ENCODE peak calls at places on chromosome 19, in ten cellular contexts. B is fibroblast of mammary gland, O is endothelial cell of umbilical vein, M is PC-3, A is Caco-2, Z is AG09309, D is left lung, V is BJ, L is testis, U is thoracic aorta. W is an unnamed sample.

GRCh38 chr19:33390120-33390907 is 16.8 kb downstream of the CEBPG start:
- DNase-seq in B (peak; percentile 20), O (peak; percentile 56), M (no peak), A (no peak), Z (no peak), D (peak; percentile 80), V (no peak), L (peak; percentile 62), U (no peak), W (no peak)

GRCh38 chr19:35037716-35038622 is 3.6 kb upstream of the HPN start:
- DNase-seq in B (no peak), O (peak; percentile 57), M (no peak), A (no peak), Z (no peak), D (no peak), V (no peak), L (peak; percentile 55), U (no peak), W (no peak)

GRCh38 chr19:7869910-7870511 is 4.2 kb downstream of the PRR36 start:
- DNase-seq in B (peak; percentile 21), O (peak; percentile 33), M (peak; percentile 87), A (peak; percentile 85), Z (no peak), D (no peak), V (no peak), L (peak; percentile 74), U (no peak), W (peak; percentile 64)

GRCh38 chr19:49930483-49931011 is 1.2 kb upstream of the NUP62 start:
- DNase-seq in B (peak; percentile 42), O (no peak), M (peak; percentile 34), A (no peak), Z (no peak), D (peak; percentile 79), V (no peak), L (no peak), U (no peak), W (no peak)

GRCh38 chr19:40596608-40597328 is 4.4 kb upstream of the LTBP4 start:
- DNase-seq in B (peak; percentile 53), O (peak; percentile 60), M (peak; percentile 59), A (peak; percentile 80), Z (no peak), D (peak; percentile 88), V (no peak), L (peak; percentile 69), U (no peak), W (no peak)

GRCh38 chr19:49983645-49984229 is 22.8 kb upstream of the SIGLEC11 start:
- DNase-seq in B (peak; percentile 57), O (peak; percentile 38), M (peak; percentile 76), A (peak; percentile 78), Z (no peak), D (no peak), V (no peak), L (peak; percentile 82), U (peak; percentile 38), W (no peak)

GRCh38 chr19:35879770-35880317 is 11.5 kb downstream of the APLP1 start:
- DNase-seq in B (peak; percentile 89), O (peak; percentile 72), M (peak; percentile 87), A (peak; percentile 95), Z (peak; percentile 53), D (peak; percentile 96), V (peak; percentile 62), L (peak; percentile 94), U (peak; percentile 62), W (peak; percentile 58)

GRCh38 chr19:5571777-5572176 is 4.0 kb upstream of the TINCR start:
- DNase-seq in B (no peak), O (no peak), M (no peak), A (no peak), Z (no peak), D (no peak), V (no peak), L (no peak), U (no peak), W (no peak)

DNA sequence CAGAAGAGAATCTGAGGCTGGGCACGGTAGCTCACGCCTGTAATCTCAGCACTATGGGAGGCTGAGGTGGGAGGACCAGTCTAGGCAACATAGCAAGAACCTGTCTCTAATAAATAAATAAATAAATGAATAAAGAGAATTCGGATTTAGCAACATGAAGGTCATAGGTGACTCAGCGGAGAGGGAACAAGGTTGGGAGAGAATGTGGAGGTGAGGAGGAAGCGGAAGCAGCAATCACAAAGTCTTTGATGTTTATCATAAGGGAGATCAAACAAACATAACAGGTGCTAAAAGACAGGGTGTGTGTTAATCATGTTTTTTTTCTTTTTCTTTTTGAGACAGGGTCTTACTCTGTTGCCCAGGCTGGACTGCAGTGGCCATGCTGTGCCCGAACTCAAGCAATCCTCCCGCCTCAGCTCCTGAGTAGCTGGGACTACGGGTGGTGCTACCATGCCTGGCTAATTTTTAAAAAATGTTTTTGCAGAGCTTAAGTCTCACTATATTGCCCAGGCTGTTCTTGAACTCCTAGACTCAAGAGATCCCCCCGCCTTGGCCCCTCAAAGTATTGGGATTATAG is 16.3 kb downstream of the PBX4 start:
- DNase-seq in B (no peak), O (no peak), M (no peak), A (no peak), Z (no peak), D (peak; percentile 35), V (no peak), L (no peak), U (no peak), W (no peak)
- H3K4me3 ChIP-seq in B (no peak overlapping the region), O (no peak overlapping the region), M (no peak overlapping the region), A (no peak overlapping the region), Z (no peak overlapping the region), D (no peak overlapping the region), V (no peak overlapping the region), L (no peak overlapping the region), U (no peak overlapping the region), W (no peak overlapping the region)

GRCh38 chr19:57800696-57801095 is 14.0 kb downstream of the ZNF552 start:
- DNase-seq in B (no peak), O (no peak), M (no peak), A (no peak), Z (no peak), D (no peak), V (no peak), L (no peak), U (no peak), W (no peak)

GRCh38 chr19:57803265-57803593 is 11.5 kb downstream of the ZNF552 start:
- DNase-seq in B (no peak), O (no peak), M (no peak), A (no peak), Z (no peak), D (no peak), V (no peak), L (no peak), U (no peak), W (no peak)

GRCh38 chr19:57803594-57804325 is 11.0 kb downstream of the ZNF552 start:
- DNase-seq in B (peak; percentile 62), O (peak; percentile 71), M (peak; percentile 54), A (no peak), Z (peak; percentile 67), D (no peak), V (peak; percentile 34), L (no peak), U (no peak), W (no peak)

GRCh38 chr19:57807541-57807940 is 7.2 kb downstream of the ZNF552 start:
- DNase-seq in B (peak; percentile 55), O (no peak), M (no peak), A (no peak), Z (no peak), D (no peak), V (no peak), L (no peak), U (no peak), W (no peak)

DNA sequence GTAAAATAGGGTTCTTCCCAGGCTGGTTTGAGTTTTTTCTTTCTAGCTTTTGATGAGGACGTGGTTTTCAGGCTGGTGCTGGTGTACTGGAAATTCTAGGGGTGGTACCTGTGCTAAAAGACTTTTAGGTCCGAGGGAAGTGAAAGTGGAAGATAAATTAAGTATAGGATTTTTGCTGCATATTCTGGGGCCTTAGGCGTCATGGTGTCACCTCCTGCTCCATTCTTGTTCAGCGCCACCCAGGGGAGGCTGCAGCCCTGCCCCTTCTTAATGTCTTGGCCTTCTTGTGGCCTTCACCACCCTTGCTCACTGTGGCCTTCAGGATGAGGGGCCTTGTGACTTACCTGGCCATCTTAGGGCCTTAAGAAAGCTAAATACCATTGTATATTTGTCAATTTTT is 12.4 kb downstream of the ZNF552 start:
- DNase-seq in B (no peak), O (no peak), M (no peak), A (no peak), Z (no peak), D (no peak), V (no peak), L (no peak), U (no peak), W (no peak)
- TF ChIP-seq CTCF in B (no peak), O (no peak), M (no peak), A (no peak), Z (no peak), D (no peak), V (no peak), L (no peak), U (no peak), W (no peak)

DNA sequence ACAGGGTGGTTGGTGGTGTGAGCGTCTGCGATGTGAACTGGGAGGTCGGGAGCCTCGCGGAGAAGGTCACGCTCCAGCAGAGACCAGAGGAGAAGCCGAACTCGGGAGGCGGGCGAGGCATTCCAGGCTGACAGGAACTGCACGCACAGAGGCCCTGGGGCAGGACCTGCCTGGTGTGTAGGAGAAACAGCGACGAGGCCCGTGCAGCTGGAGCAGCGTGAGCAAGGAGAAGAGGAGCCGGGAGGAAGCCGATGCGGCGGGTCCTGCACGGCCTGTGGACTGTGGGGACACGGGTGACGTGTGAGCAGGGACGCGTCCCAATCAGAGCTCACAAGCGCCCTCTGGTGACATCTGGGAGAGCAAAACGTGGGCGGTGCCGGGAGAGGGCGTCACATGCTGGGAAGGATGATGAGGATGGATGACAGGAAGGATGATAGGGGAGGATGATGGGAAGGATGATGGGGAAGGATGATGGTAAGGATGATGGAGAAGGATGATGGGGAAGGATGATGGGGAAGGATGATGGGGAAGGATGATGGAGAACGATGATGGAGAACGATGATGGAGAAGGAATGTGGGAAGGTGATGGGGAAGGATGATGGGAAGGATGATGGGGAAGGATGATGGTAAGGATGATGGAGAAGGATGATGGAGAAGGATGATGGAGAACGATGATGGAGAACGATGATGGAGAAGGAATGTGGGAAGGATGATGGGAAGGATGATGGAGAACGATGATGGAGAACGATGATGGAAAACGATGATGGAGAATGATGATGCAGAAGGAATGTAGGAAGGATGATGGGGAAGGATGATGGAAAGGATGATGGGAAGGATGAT is 16.1 kb upstream of the MADCAM1 start:
- DNase-seq in B (peak; percentile 55), O (peak; percentile 55), M (peak; percentile 79), A (peak; percentile 57), Z (no peak), D (peak; percentile 86), V (no peak), L (peak; percentile 90), U (peak; percentile 38), W (no peak)
- H3K4me3 ChIP-seq in B (no peak overlapping the region), O (no peak overlapping the region), M (peak overlapping the region; percentile 53), A (no peak overlapping the region), Z (no peak overlapping the region), D (no peak overlapping the region), V (no peak overlapping the region), L (no peak overlapping the region), U (peak overlapping the region; percentile 49), W (no peak overlapping the region)

DNA sequence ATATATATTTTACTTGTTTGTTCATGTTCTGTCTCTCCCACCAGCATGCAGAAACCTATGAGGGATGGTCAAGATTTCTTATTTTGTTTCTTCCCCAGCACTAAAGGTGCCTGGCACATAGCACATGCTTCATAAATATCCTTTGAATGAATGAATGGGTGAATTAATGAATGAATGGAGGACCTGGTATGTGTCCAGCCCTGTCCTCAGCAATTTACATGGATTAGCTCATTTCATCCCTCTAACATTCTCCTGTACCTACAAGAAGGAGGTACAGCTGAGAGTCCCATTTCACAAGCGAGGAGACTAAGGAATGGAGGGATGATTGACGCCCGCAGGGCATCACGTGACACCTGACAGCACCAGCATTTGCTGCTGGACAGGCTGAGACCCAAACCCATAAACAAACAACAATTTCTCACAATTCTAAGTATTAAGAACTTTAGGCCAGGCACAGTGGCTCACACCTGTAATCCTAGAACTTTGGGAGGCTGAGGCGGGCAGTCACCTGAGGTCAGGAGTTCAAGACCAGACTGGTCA is 6.8 kb upstream of the BCAT2 start:
- DNase-seq in B (no peak), O (no peak), M (no peak), A (no peak), Z (no peak), D (no peak), V (no peak), L (no peak), U (no peak), W (no peak)
- TF ChIP-seq CTCF in B (no peak), O (no peak), M (no peak), A (no peak), Z (no peak), D (no peak), V (no peak), L (no peak), U (no peak), W (no peak)

W was measured in LNCaP clone FGC.